ENCODE peak calls at places on chromosomes 4 and X, in nine cellular contexts. J is sigmoid colon, X is transverse colon, M is spleen, H is esophagus muscularis mucosa, I is GM12891, W is HCT116, V is prostate gland, D is stomach. Z is an unnamed sample.

GRCh38 chrX:130401415-130402210 is at the start of gene RBMX2:
- DNase-seq in D (peak), W (peak), M (peak), X (peak), H (no peak), I (peak), V (peak), J (peak), Z (no peak)

GRCh38 chrX:154478728-154479622 is at the start of gene LAGE3:
- DNase-seq in I (peak), H (peak), M (peak), V (peak), J (peak), X (peak), D (peak), W (peak), Z (peak)

GRCh38 chr4:67929447-67929846 is 33.8 kb downstream of the TMPRSS11A start:
- DNase-seq in J (no peak), M (no peak), H (no peak), I (no peak), W (peak), V (no peak), D (no peak), X (no peak), Z (no peak)

GRCh38 chrX:153970398-153971123 is 1.1 kb downstream of the HCFC1 start:
- DNase-seq in I (no peak), V (no peak), D (no peak), M (peak), H (no peak), X (no peak), W (no peak), J (peak), Z (no peak)

GRCh38 chrX:129663171-129663570 is 8.4 kb upstream of the APLN start:
- DNase-seq in J (no peak), I (no peak), V (no peak), W (no peak), X (no peak), H (no peak), M (no peak), D (no peak), Z (no peak)

GRCh38 chr4:89245459-89245858 is 62.1 kb downstream of the GPRIN3 start:
- DNase-seq in I (no peak), H (no peak), D (peak), X (no peak), V (no peak), M (no peak), J (no peak), W (no peak), Z (no peak)

GRCh38 chr4:98662619-98663225 is 4.3 kb upstream of the TSPAN5 start:
- DNase-seq in M (peak), J (no peak), D (no peak), H (no peak), V (peak), W (no peak), X (no peak), I (no peak), Z (no peak)

GRCh38 chr4:142778430-142778829 is 67.7 kb downstream of the INPP4B start:
- DNase-seq in X (no peak), M (no peak), H (no peak), I (no peak), V (no peak), J (no peak), W (no peak), D (no peak), Z (no peak)

GRCh38 chrX:9874483-9874882 is 88.3 kb downstream of the SHROOM2 start:
- DNase-seq in I (no peak), J (no peak), H (no peak), V (peak), W (no peak), M (no peak), X (no peak), D (no peak), Z (no peak)

GRCh38 chrX:34768290-34768689 is 111.2 kb upstream of the TMEM47 start:
- DNase-seq in M (no peak), J (no peak), H (no peak), I (no peak), D (no peak), V (no peak), X (no peak), W (no peak), Z (no peak)

GRCh38 chr4:146343199-146343598 is 128.9 kb downstream of the REELD1 start:
- DNase-seq in I (no peak), W (no peak), D (no peak), V (no peak), M (no peak), H (no peak), J (no peak), X (no peak), Z (no peak)

GRCh38 chr4:169791527-169792156 is 33.9 kb upstream of the HPF1 start:
- DNase-seq in D (no peak), J (no peak), W (peak), H (no peak), I (no peak), V (peak), X (peak), M (peak), Z (peak)

GRCh38 chrX:105999294-105999693 is 39.2 kb downstream of the SERPINA7 start:
- DNase-seq in I (no peak), V (no peak), J (no peak), M (no peak), X (no peak), H (no peak), D (no peak), W (no peak), Z (no peak)

GRCh38 chr4:7630559-7631287 is 196.0 kb upstream of the PSAPL1 start:
- DNase-seq in J (no peak), X (no peak), M (no peak), V (peak), D (no peak), I (no peak), W (peak), H (no peak), Z (no peak)

DNA sequence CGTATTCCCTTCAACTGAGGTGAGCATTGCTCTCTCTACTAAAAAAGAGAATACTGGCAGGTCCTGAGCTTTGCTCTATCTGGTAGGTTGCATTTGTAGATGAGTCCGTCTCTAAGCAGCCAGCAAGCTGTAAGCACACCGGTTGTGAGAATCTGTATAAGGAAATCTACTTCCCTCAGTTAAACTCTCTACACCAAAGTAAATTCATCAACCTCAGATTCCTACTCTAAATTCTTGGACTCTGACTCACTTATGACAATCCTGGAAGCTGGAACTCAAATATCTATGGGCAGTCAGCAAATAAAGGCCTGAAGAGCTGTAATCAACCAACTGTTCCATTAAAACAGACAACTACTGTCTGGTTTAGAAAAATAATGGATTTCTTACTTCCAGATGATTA is 37.9 kb downstream of the FAT1 start:
- DNase-seq in X (no peak), M (no peak), W (peak), H (no peak), D (no peak), V (no peak), I (no peak), J (no peak), Z (no peak)
- TF ChIP-seq POLR2AphosphoS5 in X (no peak), M (no peak), W (no peak), H (peak), D (no peak), V (peak), I (no peak), J (peak), Z (no peak)

GRCh38 chr4:152036626-152037025 is 275.8 kb upstream of the GATB start:
- DNase-seq in X (no peak), V (no peak), D (no peak), J (no peak), M (no peak), I (no peak), H (peak), W (no peak), Z (no peak)
- TF ChIP-seq POLR2AphosphoS5 in X (no peak), V (no peak), D (no peak), J (no peak), M (no peak), I (no peak), H (no peak), W (no peak), Z (no peak)

GRCh38 chrX:149493567-149494562 is 11.2 kb downstream of the IDS start:
- DNase-seq in X (peak), D (no peak), W (no peak), V (no peak), M (no peak), J (no peak), H (no peak), I (no peak), Z (no peak)
- TF ChIP-seq POLR2AphosphoS5 in X (no peak), D (no peak), W (no peak), V (no peak), M (no peak), J (no peak), H (no peak), I (no peak), Z (no peak)

GRCh38 chr4:76078033-76078613 is 3.6 kb downstream of the ART3 start:
- DNase-seq in H (no peak), X (no peak), V (no peak), J (no peak), W (no peak), I (no peak), D (no peak), M (no peak), Z (no peak)
- TF ChIP-seq POLR2AphosphoS5 in H (peak), X (no peak), V (peak), J (no peak), W (no peak), I (no peak), D (no peak), M (no peak), Z (no peak)

DNA sequence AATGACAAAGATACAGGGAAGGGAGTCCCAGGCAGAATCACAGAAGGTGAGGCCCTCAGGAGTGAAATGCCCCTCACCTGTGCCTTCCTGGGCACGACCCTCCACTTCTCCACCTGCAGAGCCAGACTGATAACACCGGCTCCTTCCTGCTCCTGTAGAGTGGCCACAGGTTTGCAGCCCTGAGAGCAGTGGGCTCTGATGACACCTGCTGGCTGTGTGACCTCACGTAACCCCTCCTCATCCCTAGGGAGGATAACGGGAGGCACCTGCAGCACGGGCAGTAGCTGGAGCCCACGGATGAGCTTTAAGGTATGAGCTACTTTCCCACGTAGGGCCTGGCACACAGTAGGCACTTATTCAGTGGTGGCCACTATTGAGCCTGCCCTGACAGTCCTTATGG is 25.5 kb upstream of the MAN2B2 start:
- DNase-seq in D (no peak), V (no peak), M (no peak), J (no peak), H (no peak), X (no peak), I (no peak), W (no peak), Z (no peak)
- TF ChIP-seq POLR2AphosphoS5 in D (no peak), V (no peak), M (no peak), J (no peak), H (no peak), X (no peak), I (no peak), W (no peak), Z (no peak)

GRCh38 chrX:122134291-122134690 is 1049.8 kb upstream of the GRIA3 start:
- DNase-seq in J (no peak), I (no peak), W (no peak), M (no peak), V (no peak), H (no peak), X (no peak), D (no peak), Z (no peak)

GRCh38 chrX:122133478-122133877 is 1050.6 kb upstream of the GRIA3 start:
- DNase-seq in M (no peak), I (no peak), H (no peak), D (no peak), W (no peak), J (no peak), V (no peak), X (no peak), Z (no peak)

DNA sequence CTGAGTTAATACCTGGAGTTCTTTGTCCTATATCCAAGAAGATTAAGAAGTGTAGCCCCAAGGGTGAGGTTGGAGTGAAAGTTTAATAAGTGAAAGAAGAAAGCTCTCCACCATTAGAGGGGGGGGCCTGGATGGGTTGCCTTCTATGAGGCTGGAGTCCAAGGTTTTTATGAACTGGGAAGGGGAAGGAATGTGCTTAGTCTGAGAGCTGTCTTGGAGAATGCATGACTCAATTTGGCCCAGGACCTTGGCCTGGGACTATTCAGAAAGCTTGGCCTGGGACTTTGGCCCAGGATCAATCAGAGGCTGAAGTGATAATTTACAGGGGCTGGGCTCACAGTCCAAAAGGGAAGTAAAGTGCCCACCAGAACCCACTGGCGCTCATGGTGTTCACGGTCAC is 1049.0 kb upstream of the GRIA3 start:
- DNase-seq in J (no peak), I (no peak), X (no peak), H (no peak), W (no peak), M (no peak), D (no peak), V (no peak), Z (no peak)
- TF ChIP-seq POLR2AphosphoS5 in J (no peak), I (no peak), X (no peak), H (no peak), W (no peak), M (no peak), D (no peak), V (no peak), Z (no peak)

DNA sequence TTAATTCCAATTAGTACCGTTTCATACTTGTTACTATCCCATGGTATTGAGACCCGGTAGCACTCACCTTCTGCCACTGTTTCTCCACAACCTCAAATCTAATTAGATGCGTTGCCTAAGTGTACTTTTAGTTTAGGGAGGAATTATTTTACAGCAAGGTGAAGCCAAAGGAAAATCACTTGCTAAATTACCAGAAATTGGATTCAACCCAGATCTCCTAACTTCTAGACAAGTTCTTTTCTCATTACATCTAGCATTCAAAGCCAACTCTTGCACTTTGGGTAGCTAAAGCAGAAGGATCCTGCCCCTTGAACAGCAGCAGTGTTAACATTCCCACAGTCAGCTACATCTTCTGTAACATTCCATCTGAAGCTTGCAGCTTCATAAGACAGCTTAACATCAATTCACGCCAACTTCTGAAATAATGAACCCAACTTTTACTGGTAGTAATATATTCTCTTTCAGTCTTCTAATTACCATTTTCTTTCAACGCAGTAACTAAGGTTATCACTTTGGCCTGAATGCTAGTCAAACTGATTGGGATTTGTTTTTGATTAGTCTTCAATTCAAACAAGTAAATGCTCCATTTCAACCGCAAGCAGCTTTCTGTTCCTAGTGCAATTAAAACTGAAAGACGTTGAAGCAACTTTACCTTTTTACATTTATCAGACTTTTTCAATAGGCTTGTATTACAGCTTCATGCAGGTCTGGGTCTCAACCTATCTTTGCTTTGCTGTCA is 944 bp upstream of the SEC31A start:
- DNase-seq in H (no peak), V (no peak), I (no peak), D (no peak), W (no peak), M (no peak), X (no peak), J (no peak), Z (no peak)
- TF ChIP-seq POLR2AphosphoS5 in H (no peak), V (no peak), I (no peak), D (no peak), W (no peak), M (no peak), X (no peak), J (no peak), Z (no peak)

DNA sequence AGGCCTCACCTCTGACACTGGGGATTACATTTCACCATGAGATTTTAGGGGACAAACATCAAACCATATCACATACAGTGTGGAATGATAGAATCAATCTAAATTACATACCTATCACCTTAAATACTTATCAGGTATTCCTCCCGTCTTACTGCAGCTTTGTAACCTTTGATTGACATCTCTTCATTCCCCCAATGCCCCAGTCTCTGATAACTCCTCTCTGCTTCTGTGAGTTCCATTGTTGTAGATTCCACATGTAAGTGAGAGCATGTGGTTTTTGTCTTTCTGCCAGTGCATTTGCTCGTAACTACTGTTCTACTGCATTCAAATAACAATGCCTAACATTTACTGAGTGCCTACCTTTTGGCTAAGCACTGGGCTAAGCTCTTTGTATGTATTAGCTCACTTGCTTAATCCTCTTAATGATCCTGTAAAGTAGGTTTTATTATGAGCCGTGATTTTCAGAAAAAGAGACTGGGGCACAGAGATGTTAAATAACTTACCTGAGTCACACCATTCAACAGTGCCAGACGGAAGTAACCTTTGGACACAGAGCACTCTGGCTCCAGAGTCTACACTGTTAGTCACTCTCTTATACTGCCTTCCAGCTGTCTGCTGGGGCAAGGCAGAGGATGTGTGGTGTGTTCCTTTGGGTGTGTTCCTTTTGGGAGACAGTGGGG is 63.7 kb upstream of the ESX1 start:
- DNase-seq in J (no peak), I (no peak), X (peak), M (no peak), W (peak), V (peak), D (peak), H (no peak), Z (no peak)
- TF ChIP-seq POLR2AphosphoS5 in J (no peak), I (no peak), X (peak), M (no peak), W (no peak), V (peak), D (no peak), H (no peak), Z (no peak)

DNA sequence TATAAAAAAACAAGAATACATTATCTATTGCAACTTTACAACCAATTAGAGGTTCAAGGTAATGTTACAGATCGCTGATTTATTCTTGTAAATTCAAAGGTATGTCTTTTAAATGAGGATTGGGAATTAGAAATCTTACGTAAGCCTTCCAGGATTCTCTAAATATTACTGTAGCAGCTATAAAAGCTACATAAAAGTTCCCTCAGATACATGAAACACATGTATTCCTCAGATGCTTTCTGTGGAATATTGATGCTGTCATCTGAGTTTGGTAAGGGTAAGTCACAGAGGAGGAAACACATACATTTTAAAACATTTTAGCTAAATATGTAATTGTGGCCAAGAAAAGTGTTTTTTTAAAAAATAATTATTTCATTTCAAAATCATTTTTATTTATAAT is 3.4 kb downstream of the AFP start:
- DNase-seq in J (no peak), M (no peak), V (no peak), I (no peak), H (no peak), X (no peak), W (no peak), D (no peak), Z (no peak)
- TF ChIP-seq POLR2AphosphoS5 in J (no peak), M (no peak), V (no peak), I (no peak), H (no peak), X (no peak), W (no peak), D (no peak), Z (no peak)